ENCODE peak calls at places on chromosomes 12 and 14, in five cellular contexts. I, P, C, S and H are unnamed samples.

GRCh38 chr12:32946504-32947131 is 50.0 kb upstream of the PKP2 start:
- DNase-seq in I (no peak), P (no peak), C (no peak), S (no peak), H (no peak)

GRCh38 chr14:81516941-81517797 is 16.5 kb downstream of the SEL1L start:
- DNase-seq in I (peak), P (peak), C (no peak), S (no peak), H (no peak)

GRCh38 chr14:73796881-73797539 is 54.6 kb upstream of the PTGR2 start:
- DNase-seq in I (peak), P (no peak), C (no peak), S (no peak), H (no peak)

GRCh38 chr12:101455685-101456084 is 19.5 kb upstream of the SPIC start:
- DNase-seq in I (no peak), P (no peak), C (no peak), S (peak), H (no peak)

GRCh38 chr14:50784683-50785505 is 46.1 kb downstream of the NIN start:
- DNase-seq in I (no peak), P (no peak), C (no peak), S (no peak), H (no peak)

GRCh38 chr14:76268013-76268376 is 107.9 kb upstream of the ESRRB start:
- DNase-seq in I (no peak), P (no peak), C (no peak), S (no peak), H (no peak)

GRCh38 chr12:4809449-4810218 is 89.4 kb downstream of the GALNT8 start:
- DNase-seq in I (peak), P (no peak), C (no peak), S (no peak), H (no peak)

GRCh38 chr12:123118397-123118945 is 32.4 kb downstream of the PITPNM2 start:
- DNase-seq in I (no peak), P (no peak), C (no peak), S (no peak), H (no peak)

GRCh38 chr14:22549981-22550670 is 38.9 kb downstream of the DAD1 start:
- DNase-seq in I (peak), P (no peak), C (no peak), S (peak), H (no peak)

GRCh38 chr14:71606064-71606463 is 326.2 kb upstream of the RGS6 start:
- DNase-seq in I (no peak), P (no peak), C (no peak), S (peak), H (no peak)

GRCh38 chr12:14390885-14391530 is 25.5 kb downstream of the ATF7IP start:
- DNase-seq in I (no peak), P (no peak), C (no peak), S (no peak), H (no peak)

GRCh38 chr14:90458536-90458935 is 61.7 kb downstream of the CALM1 start:
- DNase-seq in I (no peak), P (no peak), C (no peak), S (no peak), H (peak)

GRCh38 chr12:92408072-92408900 is 262.6 kb upstream of the BTG1 start:
- DNase-seq in I (no peak), P (peak), C (peak), S (peak), H (peak)

GRCh38 chr14:31510222-31510621 is 22.4 kb upstream of the GPR33 start:
- DNase-seq in I (peak), P (peak), C (no peak), S (no peak), H (peak)

GRCh38 chr14:30573203-30573814 is 14.4 kb downstream of the G2E3 start:
- DNase-seq in I (peak), P (no peak), C (no peak), S (no peak), H (no peak)

GRCh38 chr12:70549340-70550179 is 87.7 kb downstream of the PTPRB start:
- DNase-seq in I (no peak), P (no peak), C (no peak), S (no peak), H (no peak)

GRCh38 chr14:34680806-34681479 is 33.5 kb downstream of the CFL2 start:
- DNase-seq in I (no peak), P (no peak), C (no peak), S (no peak), H (no peak)

GRCh38 chr14:49051328-49052060 is 534.7 kb downstream of the RPS29 start:
- DNase-seq in I (peak), P (no peak), C (no peak), S (no peak), H (no peak)

GRCh38 chr14:104968541-104969401 is 9.4 kb downstream of the AHNAK2 start:
- DNase-seq in I (peak), P (peak), C (peak), S (no peak), H (peak)

GRCh38 chr14:29458547-29458946 is 469.1 kb downstream of the PRKD1 start:
- DNase-seq in I (peak), P (no peak), C (no peak), S (no peak), H (no peak)

GRCh38 chr12:57845478-57846284 is 848 bp downstream of the CTDSP2 start:
- DNase-seq in I (peak), P (peak), C (peak), S (peak), H (peak)

GRCh38 chr12:3333583-3333982 is 157.4 kb upstream of the PRMT8 start:
- DNase-seq in I (no peak), P (peak), C (peak), S (no peak), H (peak)

GRCh38 chr14:51865953-51866747 is 5.7 kb downstream of the GNG2 start:
- DNase-seq in I (no peak), P (no peak), C (no peak), S (no peak), H (no peak)

GRCh38 chr12:80040075-80040738 is 59.1 kb upstream of the OTOGL start:
- DNase-seq in I (peak), P (no peak), C (no peak), S (no peak), H (no peak)

GRCh38 chr14:68939893-68940613 is 39.0 kb downstream of the ACTN1 start:
- DNase-seq in I (peak), P (peak), C (peak), S (no peak), H (peak)

GRCh38 chr14:54591461-54592245 is 24.7 kb downstream of the SAMD4A start:
- DNase-seq in I (no peak), P (no peak), C (no peak), S (no peak), H (no peak)